ENCODE peak calls at places on chromosomes 13 and 19, in six cellular contexts. S is endodermal cell; X is cardiac fibroblast; Z is neural progenitor cell; B is Daoy; L is stimulated activated CD8-positive, alpha-beta memory T cell treated with anti-CD3 and anti-CD28 coated beads, Interleukin-2, amount 100 ng/mL, for 48 hours. F is an unnamed sample.

GRCh38 chr19:45471866-45472556 is 4.2 kb downstream of the FOSB start:
- DNase-seq in S (no peak), X (peak), Z (no peak), B (no peak), L (no peak), F (no peak)

GRCh38 chr19:19179548-19180441 is 9.7 kb upstream of the MEF2B start:
- DNase-seq in S (no peak), X (no peak), Z (no peak), B (peak), L (no peak), F (no peak)

GRCh38 chr13:113840541-113841354 is 23.1 kb downstream of the GAS6 start:
- DNase-seq in S (no peak), X (no peak), Z (no peak), B (no peak), L (no peak), F (no peak)

GRCh38 chr13:110944121-110944967 is 29.5 kb upstream of the ANKRD10 start:
- DNase-seq in S (peak), X (peak), Z (peak), B (peak), L (no peak), F (peak)

GRCh38 chr19:1767464-1767933 is 14.2 kb downstream of the ONECUT3 start:
- DNase-seq in S (peak), X (peak), Z (peak), B (peak), L (no peak), F (peak)

GRCh38 chr19:42286349-42287016 is 15.4 kb upstream of the PRR19 start:
- DNase-seq in S (peak), X (peak), Z (no peak), B (no peak), L (no peak), F (no peak)

GRCh38 chr19:34253711-34254551 is 423 bp upstream of the GARRE1 start:
- DNase-seq in S (peak), X (no peak), Z (peak), B (no peak), L (no peak), F (peak)

GRCh38 chr13:52070929-52071523 is 46.5 kb downstream of the UTP14C start:
- DNase-seq in S (no peak), X (peak), Z (no peak), B (peak), L (no peak), F (peak)

GRCh38 chr13:32581177-32581786 is 5.0 kb upstream of the PDS5B start:
- DNase-seq in S (no peak), X (peak), Z (peak), B (no peak), L (no peak), F (no peak)

GRCh38 chr13:75489502-75490263 is 7.7 kb upstream of the TBC1D4 start:
- DNase-seq in S (no peak), X (peak), Z (no peak), B (peak), L (no peak), F (no peak)

GRCh38 chr19:56295531-56296455 is 18.8 kb downstream of the ZSCAN5A start:
- DNase-seq in S (no peak), X (no peak), Z (no peak), B (no peak), L (no peak), F (no peak)

GRCh38 chr19:31214086-31214485 is 135.2 kb downstream of the TSHZ3 start:
- DNase-seq in S (no peak), X (peak), Z (no peak), B (peak), L (peak), F (no peak)

GRCh38 chr19:860481-861098 is 1.1 kb downstream of the CFD start:
- DNase-seq in S (peak), X (peak), Z (peak), B (peak), L (peak), F (peak)

GRCh38 chr19:51338563-51339312 is 3.2 kb downstream of the VSIG10L start:
- DNase-seq in S (peak), X (peak), Z (peak), B (peak), L (peak), F (peak)

F was measured in WERI-Rb-1.